ENCODE peak calls at places on chromosomes 4 and X, in five cellular contexts. One of them, this sample, is unnamed.
A peak's percentile ranks its signal among the peaks of the same experiment; 100 is the strongest.

GRCh38 chr4:100881283-100881682 is 363.5 kb upstream of the EMCN start:
- DNase-seq in Peyer's patch: no peak
- DNase-seq in upper lobe of left lung: no peak
- DNase-seq in endothelial cell of umbilical vein: no peak
- DNase-seq in ovary: no peak
- DNase-seq in this sample: no peak

GRCh38 chr4:7157666-7158065 is 34.7 kb upstream of the SORCS2 start:
- DNase-seq in endothelial cell of umbilical vein: no peak
- DNase-seq in upper lobe of left lung: no peak
- DNase-seq in ovary: no peak
- DNase-seq in Peyer's patch: no peak
- DNase-seq in this sample: peak; percentile 21

GRCh38 chr4:186304816-186305520 is 39.0 kb downstream of the F11 start:
- DNase-seq in endothelial cell of umbilical vein: no peak
- DNase-seq in Peyer's patch: no peak
- DNase-seq in ovary: no peak
- DNase-seq in upper lobe of left lung: no peak
- DNase-seq in this sample: no peak

GRCh38 chr4:178205826-178206225 is 763.6 kb upstream of the AGA start:
- DNase-seq in endothelial cell of umbilical vein: no peak
- DNase-seq in Peyer's patch: no peak
- DNase-seq in ovary: no peak
- DNase-seq in upper lobe of left lung: no peak
- DNase-seq in this sample: no peak

GRCh38 chr4:15470149-15470520 is 453 bp downstream of the CC2D2A start:
- DNase-seq in upper lobe of left lung: no peak
- DNase-seq in endothelial cell of umbilical vein: no peak
- DNase-seq in ovary: no peak
- DNase-seq in Peyer's patch: no peak
- DNase-seq in this sample: no peak

GRCh38 chr4:64272432-64272831 is 136.8 kb downstream of the TECRL start:
- DNase-seq in upper lobe of left lung: no peak
- DNase-seq in endothelial cell of umbilical vein: no peak
- DNase-seq in ovary: no peak
- DNase-seq in Peyer's patch: no peak
- DNase-seq in this sample: no peak

GRCh38 chrX:99301990-99302389 is 1108.1 kb downstream of the PCDH19 start:
- DNase-seq in upper lobe of left lung: no peak
- DNase-seq in endothelial cell of umbilical vein: no peak
- DNase-seq in ovary: no peak
- DNase-seq in Peyer's patch: no peak
- DNase-seq in this sample: no peak

GRCh38 chr4:55330241-55330640 is 15.8 kb upstream of the SRD5A3 start:
- DNase-seq in upper lobe of left lung: no peak
- DNase-seq in Peyer's patch: no peak
- DNase-seq in endothelial cell of umbilical vein: peak; percentile 57
- DNase-seq in ovary: no peak
- DNase-seq in this sample: no peak

GRCh38 chrX:20067709-20068315 is 48.9 kb downstream of the MAP7D2 start:
- DNase-seq in endothelial cell of umbilical vein: peak; percentile 80
- DNase-seq in ovary: peak; percentile 75
- DNase-seq in Peyer's patch: peak; percentile 21
- DNase-seq in upper lobe of left lung: peak; percentile 80
- DNase-seq in this sample: peak; percentile 67

GRCh38 chr4:42865572-42866189 is 26.8 kb upstream of the GRXCR1 start:
- DNase-seq in endothelial cell of umbilical vein: peak; percentile 35
- DNase-seq in Peyer's patch: peak; percentile 35
- DNase-seq in upper lobe of left lung: peak; percentile 37
- DNase-seq in ovary: peak; percentile 21
- DNase-seq in this sample: peak; percentile 42

GRCh38 chr4:148203056-148203898 is 238.9 kb downstream of the NR3C2 start:
- DNase-seq in endothelial cell of umbilical vein: no peak
- DNase-seq in Peyer's patch: no peak
- DNase-seq in upper lobe of left lung: peak; percentile 44
- DNase-seq in ovary: no peak
- DNase-seq in this sample: no peak

GRCh38 chr4:8820178-8821102 is 51.2 kb downstream of the HMX1 start:
- DNase-seq in endothelial cell of umbilical vein: no peak
- DNase-seq in Peyer's patch: no peak
- DNase-seq in upper lobe of left lung: peak; percentile 19
- DNase-seq in ovary: no peak
- DNase-seq in this sample: peak; percentile 18

GRCh38 chr4:9996319-9997110 is 24.8 kb downstream of the SLC2A9 start:
- DNase-seq in Peyer's patch: no peak
- DNase-seq in endothelial cell of umbilical vein: peak; percentile 36
- DNase-seq in ovary: no peak
- DNase-seq in upper lobe of left lung: no peak
- DNase-seq in this sample: no peak

GRCh38 chr4:134027931-134028330 is 173.7 kb downstream of the PABPC4L start:
- DNase-seq in Peyer's patch: no peak
- DNase-seq in endothelial cell of umbilical vein: peak; percentile 71
- DNase-seq in upper lobe of left lung: no peak
- DNase-seq in ovary: no peak
- DNase-seq in this sample: no peak

GRCh38 chr4:4837921-4838601 is 21.4 kb upstream of the MSX1 start:
- DNase-seq in upper lobe of left lung: no peak
- DNase-seq in endothelial cell of umbilical vein: no peak
- DNase-seq in ovary: no peak
- DNase-seq in Peyer's patch: no peak
- DNase-seq in this sample: no peak

GRCh38 chr4:16237715-16238114 is 11.4 kb upstream of the TAPT1 start:
- DNase-seq in endothelial cell of umbilical vein: no peak
- DNase-seq in Peyer's patch: no peak
- DNase-seq in upper lobe of left lung: peak; percentile 33
- DNase-seq in ovary: no peak
- DNase-seq in this sample: no peak

GRCh38 chr4:105838082-105838481 is 57.2 kb upstream of the NPNT start:
- DNase-seq in upper lobe of left lung: no peak
- DNase-seq in endothelial cell of umbilical vein: no peak
- DNase-seq in Peyer's patch: no peak
- DNase-seq in ovary: no peak
- DNase-seq in this sample: no peak

GRCh38 chr4:105845559-105845958 is 49.7 kb upstream of the NPNT start:
- DNase-seq in endothelial cell of umbilical vein: no peak
- DNase-seq in Peyer's patch: no peak
- DNase-seq in upper lobe of left lung: no peak
- DNase-seq in ovary: no peak
- DNase-seq in this sample: no peak

GRCh38 chr4:105840426-105841174 is 54.7 kb upstream of the NPNT start:
- DNase-seq in endothelial cell of umbilical vein: no peak
- DNase-seq in upper lobe of left lung: no peak
- DNase-seq in Peyer's patch: no peak
- DNase-seq in ovary: no peak
- DNase-seq in this sample: no peak

GRCh38 chr4:105843941-105844340 is 51.3 kb upstream of the NPNT start:
- DNase-seq in endothelial cell of umbilical vein: no peak
- DNase-seq in ovary: no peak
- DNase-seq in Peyer's patch: no peak
- DNase-seq in upper lobe of left lung: no peak
- DNase-seq in this sample: no peak
- H3K27ac ChIP-seq in endothelial cell of umbilical vein: no peak overlapping the region
- H3K27ac ChIP-seq in ovary: no peak overlapping the region
- H3K27ac ChIP-seq in Peyer's patch: no peak overlapping the region
- H3K27ac ChIP-seq in upper lobe of left lung: no peak overlapping the region
- H3K27ac ChIP-seq in this sample: no peak overlapping the region

DNA sequence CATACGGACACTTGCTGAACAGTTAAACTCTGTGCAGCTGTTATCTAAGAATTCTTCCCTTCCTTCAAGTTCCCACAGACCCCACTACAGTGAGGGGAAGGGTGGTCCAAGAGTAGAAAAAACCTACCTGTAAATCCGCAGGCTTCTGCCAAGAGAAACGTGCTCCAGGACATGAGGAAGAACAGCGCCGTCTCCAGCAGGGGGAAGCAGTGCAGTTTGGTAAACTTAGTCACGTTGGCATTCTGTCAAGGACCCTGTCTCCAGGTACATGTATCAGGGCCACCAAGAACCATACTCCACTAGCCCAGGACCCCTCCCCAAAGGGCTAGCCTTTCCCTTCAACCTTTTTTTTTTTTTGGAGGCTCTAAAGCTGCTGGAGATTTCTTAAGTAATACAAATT is 79.9 kb downstream of the CHST7 start:
- DNase-seq in upper lobe of left lung: no peak
- DNase-seq in ovary: no peak
- DNase-seq in Peyer's patch: no peak
- DNase-seq in endothelial cell of umbilical vein: peak; percentile 40
- DNase-seq in this sample: no peak
- TF ChIP-seq CTCF in upper lobe of left lung: no peak
- TF ChIP-seq CTCF in ovary: no peak
- TF ChIP-seq CTCF in Peyer's patch: no peak
- TF ChIP-seq CTCF in endothelial cell of umbilical vein: peak; percentile 40
- TF ChIP-seq CTCF in this sample: no peak

DNA sequence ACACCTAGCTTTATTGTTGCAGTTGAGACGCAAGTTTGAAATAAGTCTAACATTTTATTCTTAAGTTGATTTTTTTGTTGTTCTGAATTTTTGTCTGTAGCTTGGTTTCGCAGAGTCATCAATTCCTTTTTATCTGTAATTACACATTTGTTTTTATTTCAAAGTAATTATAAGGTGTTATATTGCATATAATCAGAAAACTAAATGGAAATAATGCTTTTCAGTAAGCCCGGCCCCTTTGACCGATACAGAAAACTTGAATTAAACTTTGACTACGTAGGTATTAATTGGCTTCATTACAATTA is 2.1 kb downstream of the KDM6A start:
- DNase-seq in endothelial cell of umbilical vein: no peak
- DNase-seq in ovary: no peak
- DNase-seq in upper lobe of left lung: no peak
- DNase-seq in Peyer's patch: no peak
- DNase-seq in this sample: no peak
- H3K4me3 ChIP-seq in endothelial cell of umbilical vein: peak overlapping the region; percentile 71
- H3K4me3 ChIP-seq in ovary: peak overlapping the region; percentile 78
- H3K4me3 ChIP-seq in upper lobe of left lung: peak overlapping the region; percentile 75
- H3K4me3 ChIP-seq in Peyer's patch: peak overlapping the region; percentile 97
- H3K4me3 ChIP-seq in this sample: peak overlapping the region; percentile 71

DNA sequence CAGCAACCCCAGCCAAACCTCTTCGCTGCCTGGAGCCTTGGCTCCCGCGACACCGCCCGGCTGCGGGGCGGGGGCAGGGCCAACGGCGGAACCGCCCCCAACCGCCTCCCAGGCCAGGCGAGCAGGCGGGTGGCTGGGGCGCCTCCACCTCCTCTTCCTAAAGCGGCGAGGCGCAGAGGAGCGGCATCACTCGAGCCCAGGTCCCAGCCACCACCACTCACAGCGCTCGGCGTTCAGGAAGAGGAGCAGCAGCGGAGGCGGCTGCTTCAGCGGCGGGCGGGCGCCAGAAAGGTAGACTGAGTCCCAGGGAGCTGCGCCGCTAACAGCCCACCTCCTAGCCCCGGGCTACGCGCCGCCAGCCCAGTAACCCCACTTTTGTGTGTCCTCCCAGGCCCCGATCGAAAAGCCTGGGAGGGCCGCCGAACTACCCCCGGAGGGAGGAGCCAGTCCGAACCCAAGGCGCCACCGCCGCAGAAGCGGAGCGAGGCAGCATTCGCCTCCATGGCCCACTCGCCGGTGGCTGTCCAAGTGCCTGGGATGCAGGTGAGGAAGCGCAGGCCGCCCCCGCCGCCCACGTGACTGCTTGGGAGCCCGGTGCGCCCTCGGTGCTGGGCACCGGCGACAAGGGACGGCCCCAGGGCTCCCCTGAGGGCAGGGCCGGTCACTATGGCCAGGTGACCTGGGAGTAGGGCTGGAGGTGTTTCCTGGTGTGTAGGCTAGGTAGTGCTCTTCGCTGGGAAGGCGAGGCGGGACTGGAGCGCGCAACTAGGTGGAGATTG is at the start of gene STK26:
- DNase-seq in Peyer's patch: peak; percentile 78
- DNase-seq in endothelial cell of umbilical vein: peak; percentile 50
- DNase-seq in upper lobe of left lung: peak; percentile 76
- DNase-seq in ovary: peak; percentile 57
- DNase-seq in this sample: no peak
- H3K27ac ChIP-seq in Peyer's patch: peak within 1 kb of the TSS; percentile 78
- H3K27ac ChIP-seq in endothelial cell of umbilical vein: peak within 1 kb of the TSS; percentile 6
- H3K27ac ChIP-seq in upper lobe of left lung: peak within 1 kb of the TSS; percentile 81
- H3K27ac ChIP-seq in ovary: peak within 1 kb of the TSS; percentile 21
- H3K27ac ChIP-seq in this sample: no peak within 1 kb of the TSS

DNA sequence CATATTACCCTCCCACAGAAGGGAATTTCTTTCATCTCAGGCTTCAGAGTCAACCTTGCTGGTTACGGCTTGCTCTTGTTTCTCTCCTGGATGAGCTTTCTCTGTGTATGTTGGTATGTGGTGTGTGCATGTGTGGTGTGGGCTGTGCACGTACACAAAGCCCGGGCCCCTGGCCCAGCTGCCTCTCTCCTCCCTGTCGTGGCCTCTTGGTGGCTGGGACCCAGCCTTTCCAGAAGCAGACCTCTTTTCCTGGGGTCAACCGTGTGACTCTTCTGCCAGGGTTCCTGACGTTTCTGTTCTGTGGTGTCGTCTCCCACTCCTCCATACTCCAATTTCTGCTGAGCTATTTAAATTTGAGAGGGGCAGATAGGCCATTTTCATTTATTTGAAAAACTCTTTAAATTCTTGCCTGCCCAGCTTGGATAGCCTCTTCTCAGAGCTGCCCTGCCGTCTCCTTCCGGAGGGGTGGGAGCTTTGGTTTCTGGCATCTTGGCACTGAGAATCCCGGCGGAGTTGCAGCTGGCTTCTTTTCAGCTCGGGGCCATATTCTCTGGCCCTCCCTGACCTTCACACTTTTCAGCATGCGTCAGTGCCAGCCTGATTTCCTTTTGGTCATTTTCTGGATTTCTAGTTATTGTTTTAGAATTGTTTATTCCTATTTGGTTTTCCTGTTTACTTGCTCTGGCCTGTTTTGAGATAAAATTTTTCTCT is 25.1 kb downstream of the FHDC1 start:
- DNase-seq in upper lobe of left lung: no peak
- DNase-seq in endothelial cell of umbilical vein: peak; percentile 69
- DNase-seq in Peyer's patch: no peak
- DNase-seq in ovary: no peak
- DNase-seq in this sample: no peak
- TF ChIP-seq CTCF in upper lobe of left lung: no peak
- TF ChIP-seq CTCF in endothelial cell of umbilical vein: no peak
- TF ChIP-seq CTCF in Peyer's patch: no peak
- TF ChIP-seq CTCF in ovary: no peak
- TF ChIP-seq CTCF in this sample: no peak

GRCh38 chr4:61395754-61396153 is 195.6 kb downstream of the ADGRL3 start:
- DNase-seq in upper lobe of left lung: no peak
- DNase-seq in endothelial cell of umbilical vein: no peak
- DNase-seq in ovary: no peak
- DNase-seq in Peyer's patch: no peak
- DNase-seq in this sample: no peak
- H3K4me3 ChIP-seq in upper lobe of left lung: no peak overlapping the region
- H3K4me3 ChIP-seq in endothelial cell of umbilical vein: no peak overlapping the region
- H3K4me3 ChIP-seq in ovary: no peak overlapping the region
- H3K4me3 ChIP-seq in Peyer's patch: no peak overlapping the region
- H3K4me3 ChIP-seq in this sample: no peak overlapping the region

GRCh38 chrX:40720386-40720785 is 15.0 kb downstream of the MED14 start:
- DNase-seq in Peyer's patch: no peak
- DNase-seq in ovary: no peak
- DNase-seq in endothelial cell of umbilical vein: no peak
- DNase-seq in upper lobe of left lung: peak; percentile 37
- DNase-seq in this sample: no peak
- H3K27ac ChIP-seq in Peyer's patch: peak overlapping the region; percentile 42
- H3K27ac ChIP-seq in ovary: no peak overlapping the region
- H3K27ac ChIP-seq in endothelial cell of umbilical vein: no peak overlapping the region
- H3K27ac ChIP-seq in upper lobe of left lung: no peak overlapping the region
- H3K27ac ChIP-seq in this sample: no peak overlapping the region

This sample was measured in dorsolateral prefrontal cortex.